ENCODE peak calls at places on chromosomes 5 and 9, in six cellular contexts. One of them, this sample, is unnamed.

GRCh38 chr5:175741556-175741955 is 83.7 kb downstream of the HRH2 start:
- DNase-seq in amniotic epithelial cell: no peak
- DNase-seq in activated naive CD8-positive, alpha-beta T cell treated with anti-CD3 and anti-CD28 coated beads for 36 hours: no peak
- DNase-seq in HTR-8/SVneo: no peak
- DNase-seq in stimulated activated CD4-positive, alpha-beta T cell treated with anti-CD3 and anti-CD28 coated beads, Interleukin-1b, Interleukin-23, amount 100 ng/mL, for 48 hours: no peak
- DNase-seq in H4: no peak
- DNase-seq in this sample: no peak

GRCh38 chr9:715743-716400 is 125.6 kb upstream of the DMRT1 start:
- DNase-seq in amniotic epithelial cell: no peak
- DNase-seq in activated naive CD8-positive, alpha-beta T cell treated with anti-CD3 and anti-CD28 coated beads for 36 hours: no peak
- DNase-seq in HTR-8/SVneo: no peak
- DNase-seq in stimulated activated CD4-positive, alpha-beta T cell treated with anti-CD3 and anti-CD28 coated beads, Interleukin-1b, Interleukin-23, amount 100 ng/mL, for 48 hours: no peak
- DNase-seq in H4: no peak
- DNase-seq in this sample: peak; percentile 47

GRCh38 chr5:135483254-135483653 is 31.1 kb upstream of the TIFAB start:
- DNase-seq in amniotic epithelial cell: no peak
- DNase-seq in activated naive CD8-positive, alpha-beta T cell treated with anti-CD3 and anti-CD28 coated beads for 36 hours: no peak
- DNase-seq in HTR-8/SVneo: no peak
- DNase-seq in stimulated activated CD4-positive, alpha-beta T cell treated with anti-CD3 and anti-CD28 coated beads, Interleukin-1b, Interleukin-23, amount 100 ng/mL, for 48 hours: no peak
- DNase-seq in H4: no peak
- DNase-seq in this sample: no peak

GRCh38 chr5:101174981-101175380 is 271.9 kb upstream of the ST8SIA4 start:
- DNase-seq in amniotic epithelial cell: no peak
- DNase-seq in activated naive CD8-positive, alpha-beta T cell treated with anti-CD3 and anti-CD28 coated beads for 36 hours: no peak
- DNase-seq in HTR-8/SVneo: no peak
- DNase-seq in stimulated activated CD4-positive, alpha-beta T cell treated with anti-CD3 and anti-CD28 coated beads, Interleukin-1b, Interleukin-23, amount 100 ng/mL, for 48 hours: no peak
- DNase-seq in H4: no peak
- DNase-seq in this sample: no peak

GRCh38 chr5:149397530-149397929 is 18.4 kb upstream of the IL17B start:
- DNase-seq in amniotic epithelial cell: peak; percentile 99
- DNase-seq in activated naive CD8-positive, alpha-beta T cell treated with anti-CD3 and anti-CD28 coated beads for 36 hours: no peak
- DNase-seq in HTR-8/SVneo: peak; percentile 31
- DNase-seq in stimulated activated CD4-positive, alpha-beta T cell treated with anti-CD3 and anti-CD28 coated beads, Interleukin-1b, Interleukin-23, amount 100 ng/mL, for 48 hours: no peak
- DNase-seq in H4: no peak
- DNase-seq in this sample: no peak

GRCh38 chr9:126984969-126985368 is 70.4 kb downstream of the RALGPS1 start:
- DNase-seq in amniotic epithelial cell: no peak
- DNase-seq in activated naive CD8-positive, alpha-beta T cell treated with anti-CD3 and anti-CD28 coated beads for 36 hours: no peak
- DNase-seq in HTR-8/SVneo: no peak
- DNase-seq in stimulated activated CD4-positive, alpha-beta T cell treated with anti-CD3 and anti-CD28 coated beads, Interleukin-1b, Interleukin-23, amount 100 ng/mL, for 48 hours: no peak
- DNase-seq in H4: peak; percentile 59
- DNase-seq in this sample: no peak

GRCh38 chr5:137374110-137374853 is 124.8 kb downstream of the SPOCK1 start:
- DNase-seq in amniotic epithelial cell: no peak
- DNase-seq in activated naive CD8-positive, alpha-beta T cell treated with anti-CD3 and anti-CD28 coated beads for 36 hours: no peak
- DNase-seq in HTR-8/SVneo: no peak
- DNase-seq in stimulated activated CD4-positive, alpha-beta T cell treated with anti-CD3 and anti-CD28 coated beads, Interleukin-1b, Interleukin-23, amount 100 ng/mL, for 48 hours: no peak
- DNase-seq in H4: no peak
- DNase-seq in this sample: peak; percentile 2

GRCh38 chr5:149667084-149667826 is 62.9 kb upstream of the PPARGC1B start:
- DNase-seq in amniotic epithelial cell: peak; percentile 20
- DNase-seq in activated naive CD8-positive, alpha-beta T cell treated with anti-CD3 and anti-CD28 coated beads for 36 hours: peak; percentile 22
- DNase-seq in HTR-8/SVneo: no peak
- DNase-seq in stimulated activated CD4-positive, alpha-beta T cell treated with anti-CD3 and anti-CD28 coated beads, Interleukin-1b, Interleukin-23, amount 100 ng/mL, for 48 hours: no peak
- DNase-seq in H4: no peak
- DNase-seq in this sample: peak; percentile 55

GRCh38 chr5:7317751-7318150 is 78.2 kb upstream of the ADCY2 start:
- DNase-seq in amniotic epithelial cell: no peak
- DNase-seq in activated naive CD8-positive, alpha-beta T cell treated with anti-CD3 and anti-CD28 coated beads for 36 hours: no peak
- DNase-seq in HTR-8/SVneo: no peak
- DNase-seq in stimulated activated CD4-positive, alpha-beta T cell treated with anti-CD3 and anti-CD28 coated beads, Interleukin-1b, Interleukin-23, amount 100 ng/mL, for 48 hours: no peak
- DNase-seq in H4: no peak
- DNase-seq in this sample: no peak

GRCh38 chr5:133821311-133821741 is 147.1 kb downstream of the C5orf15 start:
- DNase-seq in amniotic epithelial cell: no peak
- DNase-seq in activated naive CD8-positive, alpha-beta T cell treated with anti-CD3 and anti-CD28 coated beads for 36 hours: no peak
- DNase-seq in HTR-8/SVneo: no peak
- DNase-seq in stimulated activated CD4-positive, alpha-beta T cell treated with anti-CD3 and anti-CD28 coated beads, Interleukin-1b, Interleukin-23, amount 100 ng/mL, for 48 hours: no peak
- DNase-seq in H4: no peak
- DNase-seq in this sample: no peak

GRCh38 chr9:35814106-35814840 is 569 bp downstream of the HINT2 start:
- DNase-seq in amniotic epithelial cell: peak; percentile 67
- DNase-seq in activated naive CD8-positive, alpha-beta T cell treated with anti-CD3 and anti-CD28 coated beads for 36 hours: peak; percentile 60
- DNase-seq in HTR-8/SVneo: no peak
- DNase-seq in stimulated activated CD4-positive, alpha-beta T cell treated with anti-CD3 and anti-CD28 coated beads, Interleukin-1b, Interleukin-23, amount 100 ng/mL, for 48 hours: peak; percentile 33
- DNase-seq in H4: peak; percentile 69
- DNase-seq in this sample: no peak

GRCh38 chr5:87735918-87736317 is 323.2 kb upstream of the CCNH start:
- DNase-seq in amniotic epithelial cell: no peak
- DNase-seq in activated naive CD8-positive, alpha-beta T cell treated with anti-CD3 and anti-CD28 coated beads for 36 hours: no peak
- DNase-seq in HTR-8/SVneo: no peak
- DNase-seq in stimulated activated CD4-positive, alpha-beta T cell treated with anti-CD3 and anti-CD28 coated beads, Interleukin-1b, Interleukin-23, amount 100 ng/mL, for 48 hours: no peak
- DNase-seq in H4: no peak
- DNase-seq in this sample: no peak

GRCh38 chr5:91425046-91425445 is 41.9 kb upstream of the ARRDC3 start:
- DNase-seq in amniotic epithelial cell: no peak
- DNase-seq in activated naive CD8-positive, alpha-beta T cell treated with anti-CD3 and anti-CD28 coated beads for 36 hours: no peak
- DNase-seq in HTR-8/SVneo: no peak
- DNase-seq in stimulated activated CD4-positive, alpha-beta T cell treated with anti-CD3 and anti-CD28 coated beads, Interleukin-1b, Interleukin-23, amount 100 ng/mL, for 48 hours: no peak
- DNase-seq in H4: no peak
- DNase-seq in this sample: no peak

GRCh38 chr5:852018-852417 is 1.2 kb upstream of the ZDHHC11 start:
- DNase-seq in amniotic epithelial cell: no peak
- DNase-seq in activated naive CD8-positive, alpha-beta T cell treated with anti-CD3 and anti-CD28 coated beads for 36 hours: no peak
- DNase-seq in HTR-8/SVneo: no peak
- DNase-seq in stimulated activated CD4-positive, alpha-beta T cell treated with anti-CD3 and anti-CD28 coated beads, Interleukin-1b, Interleukin-23, amount 100 ng/mL, for 48 hours: no peak
- DNase-seq in H4: no peak
- DNase-seq in this sample: no peak

GRCh38 chr5:79956173-79956670 is 34.8 kb downstream of the MTX3 start:
- DNase-seq in amniotic epithelial cell: peak; percentile 2
- DNase-seq in activated naive CD8-positive, alpha-beta T cell treated with anti-CD3 and anti-CD28 coated beads for 36 hours: no peak
- DNase-seq in HTR-8/SVneo: peak; percentile 45
- DNase-seq in stimulated activated CD4-positive, alpha-beta T cell treated with anti-CD3 and anti-CD28 coated beads, Interleukin-1b, Interleukin-23, amount 100 ng/mL, for 48 hours: no peak
- DNase-seq in H4: peak; percentile 52
- DNase-seq in this sample: no peak

GRCh38 chr9:99614341-99614740 is 207.3 kb upstream of the NR4A3 start:
- DNase-seq in amniotic epithelial cell: no peak
- DNase-seq in activated naive CD8-positive, alpha-beta T cell treated with anti-CD3 and anti-CD28 coated beads for 36 hours: no peak
- DNase-seq in HTR-8/SVneo: no peak
- DNase-seq in stimulated activated CD4-positive, alpha-beta T cell treated with anti-CD3 and anti-CD28 coated beads, Interleukin-1b, Interleukin-23, amount 100 ng/mL, for 48 hours: no peak
- DNase-seq in H4: no peak
- DNase-seq in this sample: no peak

GRCh38 chr9:22447607-22448305 is 1.1 kb downstream of the DMRTA1 start:
- DNase-seq in amniotic epithelial cell: no peak
- DNase-seq in activated naive CD8-positive, alpha-beta T cell treated with anti-CD3 and anti-CD28 coated beads for 36 hours: no peak
- DNase-seq in HTR-8/SVneo: peak; percentile 1
- DNase-seq in stimulated activated CD4-positive, alpha-beta T cell treated with anti-CD3 and anti-CD28 coated beads, Interleukin-1b, Interleukin-23, amount 100 ng/mL, for 48 hours: no peak
- DNase-seq in H4: no peak
- DNase-seq in this sample: no peak

GRCh38 chr9:133999866-134000265 is 7.7 kb upstream of the VAV2 start:
- DNase-seq in amniotic epithelial cell: no peak
- DNase-seq in activated naive CD8-positive, alpha-beta T cell treated with anti-CD3 and anti-CD28 coated beads for 36 hours: no peak
- DNase-seq in HTR-8/SVneo: no peak
- DNase-seq in stimulated activated CD4-positive, alpha-beta T cell treated with anti-CD3 and anti-CD28 coated beads, Interleukin-1b, Interleukin-23, amount 100 ng/mL, for 48 hours: no peak
- DNase-seq in H4: no peak
- DNase-seq in this sample: no peak

GRCh38 chr9:18126776-18127175 is 347.2 kb upstream of the ADAMTSL1 start:
- DNase-seq in amniotic epithelial cell: no peak
- DNase-seq in activated naive CD8-positive, alpha-beta T cell treated with anti-CD3 and anti-CD28 coated beads for 36 hours: no peak
- DNase-seq in HTR-8/SVneo: no peak
- DNase-seq in stimulated activated CD4-positive, alpha-beta T cell treated with anti-CD3 and anti-CD28 coated beads, Interleukin-1b, Interleukin-23, amount 100 ng/mL, for 48 hours: no peak
- DNase-seq in H4: no peak
- DNase-seq in this sample: no peak

GRCh38 chr5:175195698-175196656 is 248.0 kb downstream of the DRD1 start:
- DNase-seq in amniotic epithelial cell: no peak
- DNase-seq in activated naive CD8-positive, alpha-beta T cell treated with anti-CD3 and anti-CD28 coated beads for 36 hours: no peak
- DNase-seq in HTR-8/SVneo: peak; percentile 18
- DNase-seq in stimulated activated CD4-positive, alpha-beta T cell treated with anti-CD3 and anti-CD28 coated beads, Interleukin-1b, Interleukin-23, amount 100 ng/mL, for 48 hours: no peak
- DNase-seq in H4: peak; percentile 45
- DNase-seq in this sample: no peak

GRCh38 chr9:80157561-80157983 is 585.8 kb downstream of the TLE4 start:
- DNase-seq in amniotic epithelial cell: no peak
- DNase-seq in activated naive CD8-positive, alpha-beta T cell treated with anti-CD3 and anti-CD28 coated beads for 36 hours: no peak
- DNase-seq in HTR-8/SVneo: no peak
- DNase-seq in stimulated activated CD4-positive, alpha-beta T cell treated with anti-CD3 and anti-CD28 coated beads, Interleukin-1b, Interleukin-23, amount 100 ng/mL, for 48 hours: no peak
- DNase-seq in H4: no peak
- DNase-seq in this sample: peak; percentile 23

GRCh38 chr9:4987996-4988421 is 2.9 kb downstream of the JAK2 start:
- DNase-seq in amniotic epithelial cell: peak; percentile 67
- DNase-seq in activated naive CD8-positive, alpha-beta T cell treated with anti-CD3 and anti-CD28 coated beads for 36 hours: peak; percentile 23
- DNase-seq in HTR-8/SVneo: peak; percentile 61
- DNase-seq in stimulated activated CD4-positive, alpha-beta T cell treated with anti-CD3 and anti-CD28 coated beads, Interleukin-1b, Interleukin-23, amount 100 ng/mL, for 48 hours: peak; percentile 35
- DNase-seq in H4: peak; percentile 44
- DNase-seq in this sample: peak; percentile 83

GRCh38 chr5:172293054-172293744 is 9.6 kb upstream of the UBTD2 start:
- DNase-seq in amniotic epithelial cell: peak; percentile 66
- DNase-seq in activated naive CD8-positive, alpha-beta T cell treated with anti-CD3 and anti-CD28 coated beads for 36 hours: peak; percentile 54
- DNase-seq in HTR-8/SVneo: peak; percentile 67
- DNase-seq in stimulated activated CD4-positive, alpha-beta T cell treated with anti-CD3 and anti-CD28 coated beads, Interleukin-1b, Interleukin-23, amount 100 ng/mL, for 48 hours: peak; percentile 65
- DNase-seq in H4: peak; percentile 77
- DNase-seq in this sample: peak; percentile 78

GRCh38 chr9:73782166-73782565 is 630.5 kb downstream of the ANXA1 start:
- DNase-seq in amniotic epithelial cell: peak; percentile 88
- DNase-seq in activated naive CD8-positive, alpha-beta T cell treated with anti-CD3 and anti-CD28 coated beads for 36 hours: no peak
- DNase-seq in HTR-8/SVneo: no peak
- DNase-seq in stimulated activated CD4-positive, alpha-beta T cell treated with anti-CD3 and anti-CD28 coated beads, Interleukin-1b, Interleukin-23, amount 100 ng/mL, for 48 hours: no peak
- DNase-seq in H4: no peak
- DNase-seq in this sample: no peak

This sample was measured in dermis microvascular lymphatic vessel endothelial cell.